ENCODE peak calls at places on chromosome 1, in six cellular contexts. B is H1, K is IMR-90, W is neuronal stem cell, A is mesenchymal stem cell, Y is trophoblast cell. I is an unnamed sample. For H3K36me3, the result is how much of the 10 kb centered on the place peaks cover.

GRCh38 chr1:11692899-11693590 is 1.5 kb downstream of the DRAXIN start:
- DNase-seq in Y (peak), A (peak), B (no peak), W (no peak), K (peak), I (no peak)

GRCh38 chr1:203794764-203795381 is 550 bp upstream of the ZBED6 start:
- DNase-seq in W (no peak), Y (no peak), K (no peak), A (no peak), B (no peak), I (no peak)

GRCh38 chr1:236799001-236799400 is 3.9 kb downstream of the MTR start:
- DNase-seq in W (no peak), Y (no peak), B (no peak), A (no peak), K (no peak), I (no peak)

GRCh38 chr1:44721521-44722361 is 9.2 kb downstream of the RNU5D-1 start:
- DNase-seq in B (no peak), Y (peak), K (peak), A (peak), W (no peak), I (peak)

GRCh38 chr1:78240755-78241154 is 195.0 kb downstream of the GIPC2 start:
- DNase-seq in Y (no peak), A (no peak), B (no peak), K (peak), W (no peak), I (no peak)

GRCh38 chr1:43541721-43542401 is 11.2 kb downstream of the PTPRF start:
- DNase-seq in B (no peak), A (no peak), K (no peak), W (no peak), Y (no peak), I (no peak)

GRCh38 chr1:245301162-245301580 is 146.4 kb downstream of the KIF26B start:
- DNase-seq in A (peak), W (no peak), Y (no peak), K (peak), B (no peak), I (no peak)

GRCh38 chr1:64686828-64687724 is 57.8 kb upstream of the RAVER2 start:
- DNase-seq in W (peak), A (peak), Y (peak), B (no peak), K (peak), I (peak)

GRCh38 chr1:196723325-196724185 is 51.1 kb upstream of the CFHR3 start:
- DNase-seq in B (peak), Y (peak), K (peak), A (peak), W (peak), I (peak)

GRCh38 chr1:234538930-234539649 is 60.1 kb upstream of the TARBP1 start:
- DNase-seq in K (no peak), A (no peak), W (no peak), Y (no peak), B (no peak), I (no peak)

GRCh38 chr1:214234635-214235025 is 46.3 kb upstream of the SMYD2 start:
- DNase-seq in A (no peak), K (peak), W (no peak), Y (no peak), B (no peak), I (no peak)

GRCh38 chr1:197467881-197468280 is 199.8 kb downstream of the CRB1 start:
- DNase-seq in W (no peak), B (no peak), A (peak), K (peak), Y (no peak), I (no peak)

GRCh38 chr1:30738040-30738441 is 14.7 kb upstream of the MATN1 start:
- DNase-seq in K (no peak), W (no peak), B (no peak), Y (peak), A (no peak), I (peak)

GRCh38 chr1:28037946-28038345 is 50.5 kb downstream of the EYA3 start:
- DNase-seq in K (no peak), A (no peak), W (no peak), B (no peak), Y (peak), I (no peak)

GRCh38 chr1:203268901-203269653 is 36.2 kb upstream of the BTG2 start:
- DNase-seq in B (no peak), K (peak), W (peak), Y (peak), A (peak), I (peak)

GRCh38 chr1:93753766-93754763 is 72.4 kb upstream of the BCAR3 start:
- DNase-seq in A (peak), Y (peak), B (no peak), K (peak), W (no peak), I (no peak)

GRCh38 chr1:59738152-59738551 is 76.6 kb upstream of the HOOK1 start:
- DNase-seq in B (no peak), A (no peak), Y (no peak), W (no peak), K (peak), I (no peak)

GRCh38 chr1:31447210-31447609 is 34.2 kb downstream of the SERINC2 start:
- DNase-seq in K (no peak), A (peak), Y (no peak), W (no peak), B (no peak), I (no peak)

GRCh38 chr1:76068542-76068941 is 6.0 kb upstream of the ST6GALNAC3 start:
- DNase-seq in W (no peak), Y (peak), A (peak), K (peak), B (no peak), I (no peak)

GRCh38 chr1:212238552-212238951 is 46.7 kb upstream of the PPP2R5A start:
- DNase-seq in A (no peak), K (no peak), W (no peak), B (no peak), Y (no peak), I (peak)

GRCh38 chr1:200410566-200410878 is 686 bp upstream of the ZNF281 start:
- DNase-seq in B (no peak), Y (peak), W (no peak), A (peak), K (no peak), I (peak)

GRCh38 chr1:180272395-180272794 is 42.3 kb downstream of the LHX4 start:
- DNase-seq in Y (no peak), W (no peak), A (no peak), K (no peak), B (no peak), I (no peak)

GRCh38 chr1:245458761-245459174 is 304.0 kb downstream of the KIF26B start:
- DNase-seq in A (peak), K (peak), B (no peak), Y (peak), W (no peak), I (no peak)

GRCh38 chr1:151710187-151710586 is 6.4 kb downstream of the CELF3 start:
- DNase-seq in B (no peak), K (peak), W (peak), A (peak), Y (no peak), I (peak)

GRCh38 chr1:1627842-1628655 is 3.9 kb upstream of the MMP23B start:
- DNase-seq in B (no peak), K (no peak), Y (no peak), A (no peak), W (no peak), I (no peak)

GRCh38 chr1:10556430-10557005 is 81.8 kb downstream of the PEX14 start:
- DNase-seq in B (no peak), W (no peak), Y (peak), K (no peak), A (no peak), I (peak)

GRCh38 chr1:10561497-10561896 is 86.7 kb downstream of the PEX14 start:
- DNase-seq in K (peak), W (no peak), Y (no peak), B (no peak), A (no peak), I (no peak)

GRCh38 chr1:10557714-10558113 is 83.0 kb downstream of the PEX14 start:
- DNase-seq in Y (no peak), A (no peak), W (no peak), K (no peak), B (no peak), I (no peak)

GRCh38 chr1:10561955-10562354 is 87.2 kb downstream of the PEX14 start:
- DNase-seq in K (no peak), Y (no peak), B (no peak), A (no peak), W (no peak), I (peak)

DNA sequence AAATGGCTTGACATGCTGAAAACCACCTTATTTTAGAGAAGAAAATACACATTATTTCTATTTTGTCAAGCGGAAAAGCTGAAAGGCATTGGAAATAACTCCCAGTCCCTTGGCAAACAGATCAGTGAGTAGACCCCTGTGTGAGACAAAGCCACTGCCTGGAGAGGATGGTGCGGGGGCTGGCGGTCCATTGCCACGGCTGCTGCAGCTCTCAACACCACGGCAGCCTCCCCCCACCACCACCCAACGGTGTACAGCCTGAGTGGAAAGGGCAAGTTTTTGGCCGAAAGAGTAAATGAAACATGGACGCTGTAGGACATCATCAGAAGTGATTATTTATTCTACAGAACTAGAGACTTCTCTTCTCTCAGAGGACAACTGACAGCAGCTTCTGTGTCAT is 84.6 kb downstream of the PEX14 start:
- DNase-seq in A (no peak), W (no peak), K (no peak), Y (no peak), B (no peak), I (no peak)
- H3K36me3 ChIP-seq in A (under half), W (under half), K (under half), Y (under half), B (under half), I (under half)

DNA sequence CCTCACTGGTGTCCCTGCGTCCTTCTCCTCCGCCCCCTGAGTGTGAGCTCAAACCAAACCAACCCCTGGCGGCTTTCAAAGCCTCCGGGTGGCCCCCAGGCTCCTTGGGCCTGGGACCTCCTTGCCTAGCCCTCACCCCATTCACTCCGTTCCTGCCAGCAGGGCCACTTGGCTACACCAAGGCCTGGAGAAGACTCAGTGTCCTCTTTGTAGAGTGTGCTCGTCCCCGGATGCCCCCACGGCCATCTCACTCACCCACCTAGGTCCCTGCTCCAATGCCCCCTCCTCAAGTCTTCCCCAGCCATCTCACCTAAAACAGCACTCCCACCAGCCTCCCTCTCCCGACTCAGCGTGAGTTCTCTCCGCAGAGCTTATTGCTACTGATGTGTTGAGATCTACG is 7.2 kb upstream of the CCDC27 start:
- DNase-seq in Y (no peak), A (no peak), B (no peak), K (no peak), W (no peak), I (no peak)
- H3K9ac ChIP-seq in Y (no peak), A (no peak), B (no peak), K (no peak), W (no peak), I (peak)

GRCh38 chr1:183230403-183230802 is 44.3 kb downstream of the LAMC2 start:
- DNase-seq in K (peak), W (no peak), B (no peak), A (no peak), Y (peak), I (no peak)

GRCh38 chr1:183227382-183227781 is 41.3 kb downstream of the LAMC2 start:
- DNase-seq in B (no peak), Y (peak), W (no peak), A (no peak), K (no peak), I (no peak)

GRCh38 chr1:183227963-183228649 is 42.0 kb downstream of the LAMC2 start:
- DNase-seq in W (peak), Y (peak), A (peak), B (peak), K (peak), I (peak)

GRCh38 chr1:183226963-183227362 is 40.9 kb downstream of the LAMC2 start:
- DNase-seq in W (no peak), A (no peak), K (no peak), B (no peak), Y (no peak), I (peak)

GRCh38 chr1:183228650-183229220 is 42.7 kb downstream of the LAMC2 start:
- DNase-seq in B (no peak), A (no peak), K (no peak), Y (no peak), W (no peak), I (no peak)
- H4K8ac ChIP-seq in B (no peak), A (no peak), K (no peak), Y (peak), W (no peak), I (no peak)

DNA sequence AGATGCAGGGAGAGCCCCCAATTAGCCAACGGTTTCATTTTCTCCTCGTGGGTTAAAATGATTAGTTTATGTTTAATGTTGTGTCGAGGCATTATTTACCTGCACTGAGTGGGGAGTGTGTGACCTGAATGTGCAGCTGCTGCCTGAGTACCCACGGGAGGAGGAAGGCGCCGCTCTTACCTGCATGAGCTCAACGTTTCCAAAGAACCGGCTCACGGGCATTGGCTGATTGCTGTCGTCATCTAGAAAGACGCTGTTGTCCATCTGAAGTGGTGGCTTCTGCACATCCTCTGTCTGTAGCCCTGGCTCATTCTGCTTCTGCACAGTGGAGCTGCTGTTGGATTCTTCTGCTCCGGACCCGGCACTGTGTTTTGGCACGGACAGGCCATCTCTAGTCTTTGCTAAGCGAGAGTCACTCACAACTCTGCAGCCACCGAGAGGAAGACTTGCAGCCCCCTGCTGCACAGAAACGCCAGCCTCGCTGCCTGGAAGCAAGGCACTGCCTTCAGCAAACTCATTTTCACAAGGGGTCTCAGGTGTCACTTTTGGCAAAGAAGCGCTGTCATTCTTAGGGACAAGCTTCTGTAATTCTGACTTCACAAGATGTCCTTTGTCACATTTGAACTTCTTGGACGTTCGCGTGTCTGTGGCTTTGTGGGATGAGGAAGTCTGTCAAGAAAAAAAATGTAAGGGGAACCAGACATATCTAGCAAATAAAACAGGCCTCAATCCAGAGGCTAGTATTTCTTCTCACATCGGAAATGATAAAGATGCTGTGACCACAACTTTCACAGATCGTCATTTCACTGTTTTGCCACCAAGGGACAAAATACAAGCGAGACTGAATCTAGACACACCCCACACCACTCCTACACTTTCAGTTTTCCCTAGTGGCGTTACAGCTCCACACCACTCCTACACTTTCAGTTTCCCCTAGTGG is 9.4 kb downstream of the C1orf174 start:
- DNase-seq in A (no peak), Y (no peak), W (no peak), B (no peak), K (no peak), I (no peak)
- H3K36me3 ChIP-seq in A (half or more), Y (under half), W (under half), B (under half), K (under half), I (under half)